ENCODE peak calls at places on chromosomes 6 and 20, in seven cellular contexts. C is activated CD8-positive, alpha-beta memory T cell treated with anti-CD3 and anti-CD28 coated beads, Interleukin-2, amount 50 U/mL, for 48 hours; B is hippocampal formation; L is globus pallidus; Z is A549; P is GM19239; N is ACHN. M is an unnamed sample.

GRCh38 chr6:129469070-129469662 is 240.8 kb downstream of the ARHGAP18 start:
- DNase-seq in C (no peak), B (no peak), L (no peak), Z (no peak), P (no peak), N (no peak), M (no peak)

GRCh38 chr20:11429168-11429567 is 488.5 kb upstream of the BTBD3 start:
- DNase-seq in C (no peak), B (no peak), L (no peak), Z (no peak), P (no peak), N (no peak), M (no peak)

GRCh38 chr6:40338306-40338705 is 248.9 kb downstream of the LRFN2 start:
- DNase-seq in C (no peak), B (no peak), L (no peak), Z (no peak), P (no peak), N (no peak), M (no peak)

GRCh38 chr20:11844691-11845090 is 73.0 kb upstream of the BTBD3 start:
- DNase-seq in C (no peak), B (no peak), L (no peak), Z (no peak), P (no peak), N (no peak), M (no peak)

GRCh38 chr6:157213897-157214296 is 109.4 kb downstream of the TMEM242 start:
- DNase-seq in C (no peak), B (no peak), L (no peak), Z (no peak), P (no peak), N (no peak), M (no peak)

GRCh38 chr6:12275084-12275483 is 15.1 kb upstream of the EDN1 start:
- DNase-seq in C (no peak), B (no peak), L (no peak), Z (no peak), P (no peak), N (no peak), M (no peak)

GRCh38 chr6:151285121-151285520 is 45.4 kb downstream of the AKAP12 start:
- DNase-seq in C (no peak), B (no peak), L (no peak), Z (no peak), P (no peak), N (peak; percentile 6), M (no peak)

GRCh38 chr6:12545837-12546658 is 170.5 kb upstream of the PHACTR1 start:
- DNase-seq in C (no peak), B (no peak), L (no peak), Z (peak; percentile 40), P (no peak), N (peak; percentile 64), M (no peak)

GRCh38 chr20:764255-764654 is 4.0 kb downstream of the SLC52A3 start:
- DNase-seq in C (no peak), B (no peak), L (no peak), Z (no peak), P (no peak), N (no peak), M (no peak)

GRCh38 chr20:38804682-38805501 is 605 bp upstream of the PPP1R16B start:
- DNase-seq in C (peak; percentile 86), B (no peak), L (peak; percentile 76), Z (no peak), P (peak; percentile 46), N (no peak), M (no peak)

GRCh38 chr6:138026342-138026741 is 80.9 kb downstream of the PERP start:
- DNase-seq in C (no peak), B (no peak), L (no peak), Z (no peak), P (no peak), N (no peak), M (no peak)

GRCh38 chr6:131946404-131946991 is 4.7 kb downstream of the CCN2 start:
- DNase-seq in C (no peak), B (no peak), L (no peak), Z (no peak), P (no peak), N (peak; percentile 38), M (no peak)

GRCh38 chr20:25493137-25493536 is 85.7 kb downstream of the GINS1 start:
- DNase-seq in C (no peak), B (no peak), L (no peak), Z (no peak), P (no peak), N (no peak), M (no peak)

GRCh38 chr6:26502169-26502568 is 2.1 kb downstream of the BTN1A1 start:
- DNase-seq in C (no peak), B (no peak), L (no peak), Z (no peak), P (no peak), N (peak; percentile 8), M (peak; percentile 38)

GRCh38 chr6:43175676-43176422 is 4.8 kb downstream of the SRF start:
- DNase-seq in C (no peak), B (no peak), L (no peak), Z (no peak), P (no peak), N (no peak), M (no peak)

GRCh38 chr6:142696123-142696522 is 248.9 kb downstream of the HIVEP2 start:
- DNase-seq in C (no peak), B (no peak), L (no peak), Z (no peak), P (no peak), N (no peak), M (no peak)

GRCh38 chr20:59253325-59253724 is 47.1 kb upstream of the EDN3 start:
- DNase-seq in C (no peak), B (no peak), L (no peak), Z (no peak), P (no peak), N (no peak), M (no peak)

GRCh38 chr6:169945117-169945516 is 193.7 kb downstream of the ERMARD start:
- DNase-seq in C (no peak), B (no peak), L (no peak), Z (no peak), P (no peak), N (no peak), M (no peak)

GRCh38 chr6:156280131-156280530 is 497.0 kb upstream of the ARID1B start:
- DNase-seq in C (no peak), B (no peak), L (no peak), Z (no peak), P (peak; percentile 13), N (no peak), M (peak; percentile 86)

GRCh38 chr6:151240861-151241642 is 1.3 kb downstream of the AKAP12 start:
- DNase-seq in C (peak; percentile 61), B (peak; percentile 21), L (no peak), Z (peak; percentile 40), P (no peak), N (peak; percentile 58), M (peak; percentile 67)

GRCh38 chr6:157518399-157519250 is 137.6 kb downstream of the ZDHHC14 start:
- DNase-seq in C (no peak), B (no peak), L (no peak), Z (peak; percentile 15), P (no peak), N (no peak), M (no peak)

GRCh38 chr6:47135772-47136171 is 93.6 kb upstream of the ADGRF1 start:
- DNase-seq in C (no peak), B (no peak), L (no peak), Z (peak; percentile 53), P (no peak), N (peak; percentile 79), M (no peak)